ENCODE peak calls at places on chromosomes 2 and 18, in seven cellular contexts. E is NCI-H1092; K is effector memory CD8-positive, alpha-beta T cell; D is dorsolateral prefrontal cortex; Q is stimulated activated CD4-positive, alpha-beta T cell treated with anti-CD3 and anti-CD28 coated beads, Interleukin-4, amount 100 ng/mL, for 48 hours; Y is T-helper 2 cell; N is GM04504. Z is an unnamed sample.

GRCh38 chr2:6977095-6977777 is 60.0 kb downstream of the RNF144A start:
- DNase-seq in E (peak), K (no peak), D (no peak), Q (no peak), Y (no peak), N (no peak), Z (no peak)

GRCh38 chr2:124530203-124530602 is 505.1 kb downstream of the CNTNAP5 start:
- DNase-seq in E (no peak), K (no peak), D (no peak), Q (no peak), Y (no peak), N (no peak), Z (no peak)

GRCh38 chr2:108377815-108378630 is at the start of gene SULT1C4:
- DNase-seq in E (no peak), K (no peak), D (peak), Q (no peak), Y (no peak), N (no peak), Z (no peak)

GRCh38 chr2:104412384-104412783 is 441.5 kb upstream of the POU3F3 start:
- DNase-seq in E (no peak), K (no peak), D (peak), Q (peak), Y (no peak), N (no peak), Z (peak)

GRCh38 chr2:10613263-10613662 is 76.5 kb downstream of the NOL10 start:
- DNase-seq in E (no peak), K (no peak), D (no peak), Q (no peak), Y (no peak), N (no peak), Z (no peak)

GRCh38 chr2:86372641-86373502 is 35.4 kb upstream of the REEP1 start:
- DNase-seq in E (no peak), K (no peak), D (no peak), Q (no peak), Y (no peak), N (peak), Z (peak)

GRCh38 chr18:65091737-65092329 is 659.0 kb upstream of the CDH7 start:
- DNase-seq in E (no peak), K (no peak), D (no peak), Q (no peak), Y (no peak), N (no peak), Z (no peak)

GRCh38 chr2:188114014-188114413 is 177.7 kb upstream of the GULP1 start:
- DNase-seq in E (no peak), K (no peak), D (no peak), Q (no peak), Y (no peak), N (peak), Z (no peak)

GRCh38 chr2:143145056-143145455 is 15.8 kb downstream of the ARHGAP15 start:
- DNase-seq in E (no peak), K (no peak), D (no peak), Q (no peak), Y (no peak), N (no peak), Z (no peak)

GRCh38 chr2:113200236-113200635 is 26.5 kb downstream of the PSD4 start:
- DNase-seq in E (no peak), K (no peak), D (peak), Q (no peak), Y (no peak), N (no peak), Z (no peak)

GRCh38 chr18:32770651-32771168 is 2.1 kb downstream of the KLHL14 start:
- DNase-seq in E (no peak), K (no peak), D (no peak), Q (no peak), Y (no peak), N (no peak), Z (no peak)

GRCh38 chr2:74221604-74222299 is 23.3 kb downstream of the MTHFD2 start:
- DNase-seq in E (no peak), K (no peak), D (no peak), Q (no peak), Y (no peak), N (no peak), Z (no peak)

GRCh38 chr2:208129804-208130712 is at the start of gene CRYGC:
- DNase-seq in E (no peak), K (no peak), D (no peak), Q (no peak), Y (no peak), N (no peak), Z (no peak)

GRCh38 chr18:23269931-23270330 is 134.6 kb downstream of the CABLES1 start:
- DNase-seq in E (no peak), K (no peak), D (no peak), Q (no peak), Y (no peak), N (no peak), Z (no peak)

GRCh38 chr18:6994719-6995430 is 122.7 kb downstream of the LAMA1 start:
- DNase-seq in E (no peak), K (no peak), D (no peak), Q (no peak), Y (no peak), N (peak), Z (no peak)

GRCh38 chr2:176084629-176085119 is 912 bp upstream of the EVX2 start:
- DNase-seq in E (no peak), K (no peak), D (no peak), Q (no peak), Y (no peak), N (no peak), Z (no peak)

GRCh38 chr18:60838677-60839076 is 466.1 kb upstream of the MC4R start:
- DNase-seq in E (no peak), K (no peak), D (no peak), Q (no peak), Y (no peak), N (no peak), Z (no peak)

GRCh38 chr2:9757430-9758287 is 85.6 kb upstream of the TAF1B start:
- DNase-seq in E (no peak), K (no peak), D (peak), Q (no peak), Y (no peak), N (no peak), Z (no peak)

GRCh38 chr18:47936975-47937374 is 6.5 kb upstream of the SMAD2 start:
- DNase-seq in E (no peak), K (no peak), D (no peak), Q (no peak), Y (no peak), N (no peak), Z (no peak)

GRCh38 chr18:68507781-68508180 is 207.1 kb downstream of the TMX3 start:
- DNase-seq in E (no peak), K (no peak), D (no peak), Q (no peak), Y (no peak), N (no peak), Z (no peak)

GRCh38 chr2:121897335-121897970 is 142.0 kb downstream of the TSN start:
- DNase-seq in E (no peak), K (no peak), D (no peak), Q (peak), Y (no peak), N (no peak), Z (no peak)

GRCh38 chr2:10359731-10360329 is 57.1 kb downstream of the HPCAL1 start:
- DNase-seq in E (no peak), K (no peak), D (no peak), Q (no peak), Y (no peak), N (no peak), Z (no peak)

GRCh38 chr2:159497256-159497655 is 119.1 kb downstream of the BAZ2B start:
- DNase-seq in E (no peak), K (no peak), D (no peak), Q (no peak), Y (no peak), N (peak), Z (no peak)

GRCh38 chr2:202290970-202291369 is 25.4 kb downstream of the NOP58 start:
- DNase-seq in E (no peak), K (no peak), D (no peak), Q (no peak), Y (no peak), N (no peak), Z (no peak)

GRCh38 chr18:11005528-11005927 is 143.8 kb downstream of the PIEZO2 start:
- DNase-seq in E (no peak), K (no peak), D (no peak), Q (no peak), Y (no peak), N (no peak), Z (no peak)

GRCh38 chr2:16408331-16409005 is 257.2 kb downstream of the CYRIA start:
- DNase-seq in E (no peak), K (no peak), D (no peak), Q (no peak), Y (no peak), N (no peak), Z (no peak)

GRCh38 chr2:177422271-177422670 is 29.7 kb downstream of the AGPS start:
- DNase-seq in E (no peak), K (no peak), D (no peak), Q (no peak), Y (no peak), N (no peak), Z (no peak)

GRCh38 chr2:9346885-9347284 is 76.4 kb downstream of the ITGB1BP1 start:
- DNase-seq in E (no peak), K (no peak), D (no peak), Q (no peak), Y (no peak), N (no peak), Z (no peak)

GRCh38 chr2:38116762-38117161 is 40.8 kb upstream of the CYP1B1 start:
- DNase-seq in E (no peak), K (no peak), D (no peak), Q (no peak), Y (no peak), N (peak), Z (no peak)

GRCh38 chr2:126895336-126895735 is 3.4 kb upstream of the TEX51 start:
- DNase-seq in E (no peak), K (no peak), D (no peak), Q (no peak), Y (no peak), N (no peak), Z (no peak)

GRCh38 chr2:219123356-219124143 is 37.1 kb downstream of the NHEJ1 start:
- DNase-seq in E (no peak), K (no peak), D (no peak), Q (no peak), Y (no peak), N (no peak), Z (no peak)

GRCh38 chr2:15941970-15942710 is 1.8 kb downstream of the MYCN start:
- DNase-seq in E (no peak), K (no peak), D (peak), Q (no peak), Y (no peak), N (no peak), Z (no peak)

GRCh38 chr2:140863713-140864112 is 1267.1 kb downstream of the LRP1B start:
- DNase-seq in E (peak), K (no peak), D (no peak), Q (no peak), Y (no peak), N (peak), Z (no peak)

GRCh38 chr2:9308186-9308955 is 101.8 kb downstream of the ASAP2 start:
- DNase-seq in E (no peak), K (no peak), D (no peak), Q (no peak), Y (no peak), N (no peak), Z (no peak)

Z was measured in amygdala.